ENCODE peak calls at places on chromosome 12, in seven cellular contexts. One of them, this sample, is unnamed.

GRCh38 chr12:78898416-78898815 is 33.8 kb downstream of the SYT1 start:
- DNase-seq in upper lobe of left lung: no peak
- DNase-seq in GM12878: no peak
- DNase-seq in H1: no peak
- DNase-seq in transverse colon: no peak
- DNase-seq in suprapubic skin: no peak
- DNase-seq in stomach: no peak
- DNase-seq in this sample: no peak

GRCh38 chr12:92784356-92784755 is 81.6 kb downstream of the PLEKHG7 start:
- DNase-seq in upper lobe of left lung: no peak
- DNase-seq in GM12878: no peak
- DNase-seq in H1: no peak
- DNase-seq in transverse colon: no peak
- DNase-seq in suprapubic skin: no peak
- DNase-seq in stomach: no peak
- DNase-seq in this sample: no peak

GRCh38 chr12:92844147-92844763 is 84.8 kb downstream of the EEA1 start:
- DNase-seq in upper lobe of left lung: no peak
- DNase-seq in GM12878: no peak
- DNase-seq in H1: no peak
- DNase-seq in transverse colon: no peak
- DNase-seq in suprapubic skin: no peak
- DNase-seq in stomach: no peak
- DNase-seq in this sample: no peak

GRCh38 chr12:62983594-62983993 is 48.6 kb upstream of the PPM1H start:
- DNase-seq in upper lobe of left lung: no peak
- DNase-seq in GM12878: no peak
- DNase-seq in H1: no peak
- DNase-seq in transverse colon: no peak
- DNase-seq in suprapubic skin: no peak
- DNase-seq in stomach: peak; percentile 58
- DNase-seq in this sample: no peak

GRCh38 chr12:124640096-124640495 is 72.7 kb upstream of the NCOR2 start:
- DNase-seq in upper lobe of left lung: no peak
- DNase-seq in GM12878: no peak
- DNase-seq in H1: no peak
- DNase-seq in transverse colon: no peak
- DNase-seq in suprapubic skin: no peak
- DNase-seq in stomach: no peak
- DNase-seq in this sample: no peak

GRCh38 chr12:22100952-22101748 is 55.1 kb downstream of the CMAS start:
- DNase-seq in upper lobe of left lung: peak; percentile 67
- DNase-seq in GM12878: peak; percentile 13
- DNase-seq in H1: peak; percentile 54
- DNase-seq in transverse colon: peak; percentile 31
- DNase-seq in suprapubic skin: no peak
- DNase-seq in stomach: peak; percentile 46
- DNase-seq in this sample: no peak

GRCh38 chr12:106425061-106425706 is 67.6 kb downstream of the POLR3B start:
- DNase-seq in upper lobe of left lung: no peak
- DNase-seq in GM12878: no peak
- DNase-seq in H1: no peak
- DNase-seq in transverse colon: no peak
- DNase-seq in suprapubic skin: no peak
- DNase-seq in stomach: no peak
- DNase-seq in this sample: no peak

GRCh38 chr12:99059824-99060526 is 414.9 kb downstream of the APAF1 start:
- DNase-seq in upper lobe of left lung: no peak
- DNase-seq in GM12878: no peak
- DNase-seq in H1: no peak
- DNase-seq in transverse colon: no peak
- DNase-seq in suprapubic skin: no peak
- DNase-seq in stomach: no peak
- DNase-seq in this sample: no peak

GRCh38 chr12:96219700-96220206 is 25.6 kb downstream of the ELK3 start:
- DNase-seq in upper lobe of left lung: peak; percentile 91
- DNase-seq in GM12878: no peak
- DNase-seq in H1: no peak
- DNase-seq in transverse colon: no peak
- DNase-seq in suprapubic skin: no peak
- DNase-seq in stomach: no peak
- DNase-seq in this sample: no peak

GRCh38 chr12:69851976-69852375 is 26.9 kb downstream of the MYRFL start:
- DNase-seq in upper lobe of left lung: no peak
- DNase-seq in GM12878: no peak
- DNase-seq in H1: no peak
- DNase-seq in transverse colon: no peak
- DNase-seq in suprapubic skin: no peak
- DNase-seq in stomach: no peak
- DNase-seq in this sample: no peak

GRCh38 chr12:103348935-103349334 is 146.8 kb downstream of the C12orf42 start:
- DNase-seq in upper lobe of left lung: no peak
- DNase-seq in GM12878: no peak
- DNase-seq in H1: no peak
- DNase-seq in transverse colon: no peak
- DNase-seq in suprapubic skin: no peak
- DNase-seq in stomach: no peak
- DNase-seq in this sample: no peak

GRCh38 chr12:66189476-66189823 is 436 bp downstream of the IRAK3 start:
- DNase-seq in upper lobe of left lung: no peak
- DNase-seq in GM12878: no peak
- DNase-seq in H1: no peak
- DNase-seq in transverse colon: no peak
- DNase-seq in suprapubic skin: no peak
- DNase-seq in stomach: no peak
- DNase-seq in this sample: no peak

GRCh38 chr12:25524381-25524780 is 28.7 kb downstream of the LMNTD1 start:
- DNase-seq in upper lobe of left lung: no peak
- DNase-seq in GM12878: no peak
- DNase-seq in H1: no peak
- DNase-seq in transverse colon: no peak
- DNase-seq in suprapubic skin: no peak
- DNase-seq in stomach: no peak
- DNase-seq in this sample: no peak

GRCh38 chr12:121423253-121423652 is 23.3 kb downstream of the RNF34 start:
- DNase-seq in upper lobe of left lung: no peak
- DNase-seq in GM12878: no peak
- DNase-seq in H1: no peak
- DNase-seq in transverse colon: no peak
- DNase-seq in suprapubic skin: no peak
- DNase-seq in stomach: no peak
- DNase-seq in this sample: no peak

GRCh38 chr12:128807161-128807724 is 16.5 kb downstream of the SLC15A4 start:
- DNase-seq in upper lobe of left lung: no peak
- DNase-seq in GM12878: no peak
- DNase-seq in H1: no peak
- DNase-seq in transverse colon: no peak
- DNase-seq in suprapubic skin: peak; percentile 48
- DNase-seq in stomach: no peak
- DNase-seq in this sample: no peak

GRCh38 chr12:94760786-94761185 is 110.4 kb upstream of the TMCC3 start:
- DNase-seq in upper lobe of left lung: no peak
- DNase-seq in GM12878: no peak
- DNase-seq in H1: no peak
- DNase-seq in transverse colon: no peak
- DNase-seq in suprapubic skin: no peak
- DNase-seq in stomach: no peak
- DNase-seq in this sample: no peak

GRCh38 chr12:6235906-6236640 is 35.9 kb downstream of the CD9 start:
- DNase-seq in upper lobe of left lung: no peak
- DNase-seq in GM12878: no peak
- DNase-seq in H1: no peak
- DNase-seq in transverse colon: no peak
- DNase-seq in suprapubic skin: no peak
- DNase-seq in stomach: no peak
- DNase-seq in this sample: no peak

GRCh38 chr12:45464699-45465098 is 248.8 kb downstream of the ANO6 start:
- DNase-seq in upper lobe of left lung: no peak
- DNase-seq in GM12878: no peak
- DNase-seq in H1: no peak
- DNase-seq in transverse colon: no peak
- DNase-seq in suprapubic skin: no peak
- DNase-seq in stomach: no peak
- DNase-seq in this sample: no peak

GRCh38 chr12:27319848-27320247 is 12.8 kb upstream of the BMAL2 start:
- DNase-seq in upper lobe of left lung: no peak
- DNase-seq in GM12878: no peak
- DNase-seq in H1: no peak
- DNase-seq in transverse colon: no peak
- DNase-seq in suprapubic skin: no peak
- DNase-seq in stomach: no peak
- DNase-seq in this sample: no peak

GRCh38 chr12:64669270-64669842 is 59.1 kb downstream of the RASSF3 start:
- DNase-seq in upper lobe of left lung: peak; percentile 73
- DNase-seq in GM12878: peak; percentile 73
- DNase-seq in H1: no peak
- DNase-seq in transverse colon: peak; percentile 61
- DNase-seq in suprapubic skin: no peak
- DNase-seq in stomach: peak; percentile 73
- DNase-seq in this sample: no peak

GRCh38 chr12:50039151-50039835 is 14.0 kb upstream of the RACGAP1 start:
- DNase-seq in upper lobe of left lung: peak; percentile 86
- DNase-seq in GM12878: no peak
- DNase-seq in H1: peak; percentile 99
- DNase-seq in transverse colon: peak; percentile 86
- DNase-seq in suprapubic skin: peak; percentile 92
- DNase-seq in stomach: peak; percentile 94
- DNase-seq in this sample: peak; percentile 97

GRCh38 chr12:32418221-32418620 is 18.9 kb downstream of the FGD4 start:
- DNase-seq in upper lobe of left lung: no peak
- DNase-seq in GM12878: no peak
- DNase-seq in H1: no peak
- DNase-seq in transverse colon: no peak
- DNase-seq in suprapubic skin: no peak
- DNase-seq in stomach: no peak
- DNase-seq in this sample: no peak

GRCh38 chr12:6820171-6820570 is 1.4 kb upstream of the GPR162 start:
- DNase-seq in upper lobe of left lung: no peak
- DNase-seq in GM12878: no peak
- DNase-seq in H1: no peak
- DNase-seq in transverse colon: no peak
- DNase-seq in suprapubic skin: no peak
- DNase-seq in stomach: no peak
- DNase-seq in this sample: no peak

GRCh38 chr12:57632369-57632897 is 568 bp downstream of the B4GALNT1 start:
- DNase-seq in upper lobe of left lung: no peak
- DNase-seq in GM12878: no peak
- DNase-seq in H1: peak; percentile 85
- DNase-seq in transverse colon: no peak
- DNase-seq in suprapubic skin: peak; percentile 60
- DNase-seq in stomach: no peak
- DNase-seq in this sample: peak; percentile 87

GRCh38 chr12:53060721-53061276 is 10.9 kb downstream of the TNS2 start:
- DNase-seq in upper lobe of left lung: no peak
- DNase-seq in GM12878: no peak
- DNase-seq in H1: no peak
- DNase-seq in transverse colon: no peak
- DNase-seq in suprapubic skin: peak; percentile 81
- DNase-seq in stomach: peak; percentile 56
- DNase-seq in this sample: no peak

GRCh38 chr12:22631863-22632463 is 7.0 kb downstream of the ETNK1 start:
- DNase-seq in upper lobe of left lung: no peak
- DNase-seq in GM12878: no peak
- DNase-seq in H1: no peak
- DNase-seq in transverse colon: no peak
- DNase-seq in suprapubic skin: no peak
- DNase-seq in stomach: no peak
- DNase-seq in this sample: no peak

GRCh38 chr12:48119078-48119833 is at the start of gene PFKM:
- DNase-seq in upper lobe of left lung: peak; percentile 89
- DNase-seq in GM12878: peak; percentile 76
- DNase-seq in H1: peak; percentile 86
- DNase-seq in transverse colon: peak; percentile 88
- DNase-seq in suprapubic skin: peak; percentile 87
- DNase-seq in stomach: peak; percentile 79
- DNase-seq in this sample: no peak
- TF ChIP-seq EP300 in upper lobe of left lung: no peak
- TF ChIP-seq EP300 in GM12878: no peak
- TF ChIP-seq EP300 in H1: no peak
- TF ChIP-seq EP300 in transverse colon: no peak
- TF ChIP-seq EP300 in suprapubic skin: no peak
- TF ChIP-seq EP300 in stomach: no peak
- TF ChIP-seq EP300 in this sample: no peak

GRCh38 chr12:11651785-11652184 is 2.3 kb downstream of the ETV6 start:
- DNase-seq in upper lobe of left lung: no peak
- DNase-seq in GM12878: no peak
- DNase-seq in H1: no peak
- DNase-seq in transverse colon: peak; percentile 27
- DNase-seq in suprapubic skin: no peak
- DNase-seq in stomach: no peak
- DNase-seq in this sample: no peak

GRCh38 chr12:11650279-11650696 is 814 bp downstream of the ETV6 start:
- DNase-seq in upper lobe of left lung: peak; percentile 55
- DNase-seq in GM12878: no peak
- DNase-seq in H1: no peak
- DNase-seq in transverse colon: peak; percentile 58
- DNase-seq in suprapubic skin: no peak
- DNase-seq in stomach: no peak
- DNase-seq in this sample: no peak

GRCh38 chr12:11649413-11650278 is at the start of gene ETV6:
- DNase-seq in upper lobe of left lung: peak; percentile 79
- DNase-seq in GM12878: peak; percentile 86
- DNase-seq in H1: peak; percentile 65
- DNase-seq in transverse colon: peak; percentile 81
- DNase-seq in suprapubic skin: no peak
- DNase-seq in stomach: peak; percentile 73
- DNase-seq in this sample: peak; percentile 94

GRCh38 chr12:11651377-11651776 is 1.9 kb downstream of the ETV6 start:
- DNase-seq in upper lobe of left lung: no peak
- DNase-seq in GM12878: no peak
- DNase-seq in H1: no peak
- DNase-seq in transverse colon: no peak
- DNase-seq in suprapubic skin: no peak
- DNase-seq in stomach: no peak
- DNase-seq in this sample: no peak

GRCh38 chr12:11650697-11651281 is 1.3 kb downstream of the ETV6 start:
- DNase-seq in upper lobe of left lung: peak; percentile 32
- DNase-seq in GM12878: peak; percentile 40
- DNase-seq in H1: no peak
- DNase-seq in transverse colon: peak; percentile 15
- DNase-seq in suprapubic skin: no peak
- DNase-seq in stomach: no peak
- DNase-seq in this sample: no peak
- TF ChIP-seq POLR2AphosphoS5 in upper lobe of left lung: no peak
- TF ChIP-seq POLR2AphosphoS5 in GM12878: peak; percentile 95
- TF ChIP-seq POLR2AphosphoS5 in H1: no peak
- TF ChIP-seq POLR2AphosphoS5 in transverse colon: peak; percentile 56
- TF ChIP-seq POLR2AphosphoS5 in suprapubic skin: no peak
- TF ChIP-seq POLR2AphosphoS5 in stomach: no peak
- TF ChIP-seq POLR2AphosphoS5 in this sample: no peak

GRCh38 chr12:23722655-23723054 is 226.8 kb downstream of the SOX5 start:
- DNase-seq in upper lobe of left lung: no peak
- DNase-seq in GM12878: no peak
- DNase-seq in H1: no peak
- DNase-seq in transverse colon: no peak
- DNase-seq in suprapubic skin: no peak
- DNase-seq in stomach: no peak
- DNase-seq in this sample: no peak
- TF ChIP-seq EP300 in upper lobe of left lung: no peak
- TF ChIP-seq EP300 in GM12878: no peak
- TF ChIP-seq EP300 in H1: no peak
- TF ChIP-seq EP300 in transverse colon: no peak
- TF ChIP-seq EP300 in suprapubic skin: no peak
- TF ChIP-seq EP300 in stomach: no peak
- TF ChIP-seq EP300 in this sample: no peak

GRCh38 chr12:10749700-10750384 is 26.7 kb upstream of the YBX3 start:
- DNase-seq in upper lobe of left lung: peak; percentile 72
- DNase-seq in GM12878: peak; percentile 68
- DNase-seq in H1: peak; percentile 73
- DNase-seq in transverse colon: peak; percentile 75
- DNase-seq in suprapubic skin: peak; percentile 85
- DNase-seq in stomach: peak; percentile 70
- DNase-seq in this sample: peak; percentile 95
- TF ChIP-seq POLR2AphosphoS5 in upper lobe of left lung: peak; percentile 72
- TF ChIP-seq POLR2AphosphoS5 in GM12878: no peak
- TF ChIP-seq POLR2AphosphoS5 in H1: no peak
- TF ChIP-seq POLR2AphosphoS5 in transverse colon: peak; percentile 73
- TF ChIP-seq POLR2AphosphoS5 in suprapubic skin: no peak
- TF ChIP-seq POLR2AphosphoS5 in stomach: peak; percentile 54
- TF ChIP-seq POLR2AphosphoS5 in this sample: peak; percentile 70

This sample was measured in esophagus muscularis mucosa.